ENCODE peak calls at places on chromosomes 16 and 17, in seven cellular contexts. One of them, this sample, is unnamed.

GRCh38 chr17:38663125-38663751 is 11.5 kb downstream of the EPOP start:
- DNase-seq in A549: peak
- DNase-seq in neural progenitor cell: peak
- DNase-seq in stomach: peak
- DNase-seq in HCT116: peak
- DNase-seq in gastrocnemius medialis: no peak
- DNase-seq in CD8-positive, alpha-beta T cell: no peak
- DNase-seq in this sample: peak

GRCh38 chr17:41666336-41666680 is 22.4 kb upstream of the EIF1 start:
- DNase-seq in A549: peak
- DNase-seq in neural progenitor cell: peak
- DNase-seq in stomach: no peak
- DNase-seq in HCT116: no peak
- DNase-seq in gastrocnemius medialis: no peak
- DNase-seq in CD8-positive, alpha-beta T cell: peak
- DNase-seq in this sample: no peak

GRCh38 chr17:64097196-64097936 is 32.6 kb downstream of the ERN1 start:
- DNase-seq in A549: no peak
- DNase-seq in neural progenitor cell: no peak
- DNase-seq in stomach: no peak
- DNase-seq in HCT116: no peak
- DNase-seq in gastrocnemius medialis: no peak
- DNase-seq in CD8-positive, alpha-beta T cell: no peak
- DNase-seq in this sample: no peak

GRCh38 chr17:17723354-17724261 is 42.4 kb downstream of the RAI1 start:
- DNase-seq in A549: no peak
- DNase-seq in neural progenitor cell: peak
- DNase-seq in stomach: no peak
- DNase-seq in HCT116: no peak
- DNase-seq in gastrocnemius medialis: no peak
- DNase-seq in CD8-positive, alpha-beta T cell: peak
- DNase-seq in this sample: no peak

GRCh38 chr17:72887917-72888316 is 204.6 kb downstream of the SLC39A11 start:
- DNase-seq in A549: no peak
- DNase-seq in neural progenitor cell: no peak
- DNase-seq in stomach: no peak
- DNase-seq in HCT116: no peak
- DNase-seq in gastrocnemius medialis: no peak
- DNase-seq in CD8-positive, alpha-beta T cell: no peak
- DNase-seq in this sample: no peak

GRCh38 chr16:88437367-88437964 is 15.6 kb upstream of the ZFPM1 start:
- DNase-seq in A549: peak
- DNase-seq in neural progenitor cell: peak
- DNase-seq in stomach: peak
- DNase-seq in HCT116: peak
- DNase-seq in gastrocnemius medialis: no peak
- DNase-seq in CD8-positive, alpha-beta T cell: peak
- DNase-seq in this sample: peak

GRCh38 chr16:89345663-89346150 is 128.2 kb downstream of the ZNF778 start:
- DNase-seq in A549: no peak
- DNase-seq in neural progenitor cell: no peak
- DNase-seq in stomach: peak
- DNase-seq in HCT116: no peak
- DNase-seq in gastrocnemius medialis: no peak
- DNase-seq in CD8-positive, alpha-beta T cell: no peak
- DNase-seq in this sample: peak

GRCh38 chr17:71975331-71975801 is 145.5 kb upstream of the SOX9 start:
- DNase-seq in A549: no peak
- DNase-seq in neural progenitor cell: peak
- DNase-seq in stomach: no peak
- DNase-seq in HCT116: no peak
- DNase-seq in gastrocnemius medialis: peak
- DNase-seq in CD8-positive, alpha-beta T cell: no peak
- DNase-seq in this sample: no peak

GRCh38 chr16:74944466-74944865 is 40.5 kb downstream of the WDR59 start:
- DNase-seq in A549: no peak
- DNase-seq in neural progenitor cell: no peak
- DNase-seq in stomach: no peak
- DNase-seq in HCT116: no peak
- DNase-seq in gastrocnemius medialis: no peak
- DNase-seq in CD8-positive, alpha-beta T cell: no peak
- DNase-seq in this sample: no peak

GRCh38 chr17:73639926-73640325 is 4.3 kb downstream of the SDK2 start:
- DNase-seq in A549: no peak
- DNase-seq in neural progenitor cell: no peak
- DNase-seq in stomach: peak
- DNase-seq in HCT116: no peak
- DNase-seq in gastrocnemius medialis: no peak
- DNase-seq in CD8-positive, alpha-beta T cell: no peak
- DNase-seq in this sample: no peak

GRCh38 chr17:15944720-15945492 is at the start of gene ADORA2B:
- DNase-seq in A549: peak
- DNase-seq in neural progenitor cell: peak
- DNase-seq in stomach: peak
- DNase-seq in HCT116: no peak
- DNase-seq in gastrocnemius medialis: no peak
- DNase-seq in CD8-positive, alpha-beta T cell: no peak
- DNase-seq in this sample: peak

GRCh38 chr16:27326738-27327585 is 13.2 kb downstream of the IL4R start:
- DNase-seq in A549: peak
- DNase-seq in neural progenitor cell: peak
- DNase-seq in stomach: peak
- DNase-seq in HCT116: peak
- DNase-seq in gastrocnemius medialis: peak
- DNase-seq in CD8-positive, alpha-beta T cell: peak
- DNase-seq in this sample: peak

GRCh38 chr17:65978881-65979280 is 213.1 kb downstream of the CEP112 start:
- DNase-seq in A549: no peak
- DNase-seq in neural progenitor cell: peak
- DNase-seq in stomach: no peak
- DNase-seq in HCT116: no peak
- DNase-seq in gastrocnemius medialis: no peak
- DNase-seq in CD8-positive, alpha-beta T cell: no peak
- DNase-seq in this sample: no peak

GRCh38 chr17:73336613-73337400 is 25.0 kb upstream of the CDC42EP4 start:
- DNase-seq in A549: no peak
- DNase-seq in neural progenitor cell: no peak
- DNase-seq in stomach: no peak
- DNase-seq in HCT116: no peak
- DNase-seq in gastrocnemius medialis: no peak
- DNase-seq in CD8-positive, alpha-beta T cell: no peak
- DNase-seq in this sample: no peak

GRCh38 chr16:78372302-78372701 is 272.8 kb downstream of the WWOX start:
- DNase-seq in A549: no peak
- DNase-seq in neural progenitor cell: peak
- DNase-seq in stomach: no peak
- DNase-seq in HCT116: no peak
- DNase-seq in gastrocnemius medialis: no peak
- DNase-seq in CD8-positive, alpha-beta T cell: no peak
- DNase-seq in this sample: no peak

GRCh38 chr16:84144859-84145639 is at the start of the genes DNAAF1 and HSDL1:
- DNase-seq in A549: peak
- DNase-seq in neural progenitor cell: peak
- DNase-seq in stomach: peak
- DNase-seq in HCT116: peak
- DNase-seq in gastrocnemius medialis: peak
- DNase-seq in CD8-positive, alpha-beta T cell: peak
- DNase-seq in this sample: peak

GRCh38 chr17:14428640-14429029 is 127.8 kb downstream of the HS3ST3B1 start:
- DNase-seq in A549: no peak
- DNase-seq in neural progenitor cell: no peak
- DNase-seq in stomach: no peak
- DNase-seq in HCT116: no peak
- DNase-seq in gastrocnemius medialis: no peak
- DNase-seq in CD8-positive, alpha-beta T cell: peak
- DNase-seq in this sample: no peak

GRCh38 chr17:1188812-1189211 is 9.0 kb upstream of the ABR start:
- DNase-seq in A549: no peak
- DNase-seq in neural progenitor cell: no peak
- DNase-seq in stomach: peak
- DNase-seq in HCT116: no peak
- DNase-seq in gastrocnemius medialis: peak
- DNase-seq in CD8-positive, alpha-beta T cell: no peak
- DNase-seq in this sample: peak

GRCh38 chr17:335691-336090 is 16.9 kb downstream of the RPH3AL start:
- DNase-seq in A549: no peak
- DNase-seq in neural progenitor cell: peak
- DNase-seq in stomach: no peak
- DNase-seq in HCT116: no peak
- DNase-seq in gastrocnemius medialis: no peak
- DNase-seq in CD8-positive, alpha-beta T cell: no peak
- DNase-seq in this sample: no peak

GRCh38 chr17:67974186-67974585 is 22.1 kb downstream of the C17orf58 start:
- DNase-seq in A549: no peak
- DNase-seq in neural progenitor cell: no peak
- DNase-seq in stomach: no peak
- DNase-seq in HCT116: no peak
- DNase-seq in gastrocnemius medialis: no peak
- DNase-seq in CD8-positive, alpha-beta T cell: no peak
- DNase-seq in this sample: no peak
- H3K27ac ChIP-seq in A549: no peak
- H3K27ac ChIP-seq in neural progenitor cell: peak
- H3K27ac ChIP-seq in stomach: no peak
- H3K27ac ChIP-seq in HCT116: no peak
- H3K27ac ChIP-seq in gastrocnemius medialis: no peak
- H3K27ac ChIP-seq in CD8-positive, alpha-beta T cell: no peak
- H3K27ac ChIP-seq in this sample: no peak

GRCh38 chr16:66484453-66485213 is 57.5 kb downstream of the BEAN1 start:
- DNase-seq in A549: no peak
- DNase-seq in neural progenitor cell: no peak
- DNase-seq in stomach: no peak
- DNase-seq in HCT116: no peak
- DNase-seq in gastrocnemius medialis: no peak
- DNase-seq in CD8-positive, alpha-beta T cell: no peak
- DNase-seq in this sample: no peak
- TF ChIP-seq CTCF in A549: no peak
- TF ChIP-seq CTCF in neural progenitor cell: no peak
- TF ChIP-seq CTCF in stomach: no peak
- TF ChIP-seq CTCF in HCT116: no peak
- TF ChIP-seq CTCF in gastrocnemius medialis: no peak
- TF ChIP-seq CTCF in CD8-positive, alpha-beta T cell: no peak
- TF ChIP-seq CTCF in this sample: no peak

GRCh38 chr16:73091199-73091598 is 43.3 kb upstream of the ZFHX3 start:
- DNase-seq in A549: no peak
- DNase-seq in neural progenitor cell: no peak
- DNase-seq in stomach: no peak
- DNase-seq in HCT116: no peak
- DNase-seq in gastrocnemius medialis: no peak
- DNase-seq in CD8-positive, alpha-beta T cell: no peak
- DNase-seq in this sample: no peak

GRCh38 chr16:73092236-73092781 is 44.4 kb upstream of the ZFHX3 start:
- DNase-seq in A549: no peak
- DNase-seq in neural progenitor cell: no peak
- DNase-seq in stomach: no peak
- DNase-seq in HCT116: no peak
- DNase-seq in gastrocnemius medialis: no peak
- DNase-seq in CD8-positive, alpha-beta T cell: no peak
- DNase-seq in this sample: no peak

GRCh38 chr16:73095142-73095791 is 47.3 kb upstream of the ZFHX3 start:
- DNase-seq in A549: no peak
- DNase-seq in neural progenitor cell: no peak
- DNase-seq in stomach: no peak
- DNase-seq in HCT116: no peak
- DNase-seq in gastrocnemius medialis: no peak
- DNase-seq in CD8-positive, alpha-beta T cell: no peak
- DNase-seq in this sample: no peak

GRCh38 chr16:73094371-73094770 is 46.4 kb upstream of the ZFHX3 start:
- DNase-seq in A549: no peak
- DNase-seq in neural progenitor cell: no peak
- DNase-seq in stomach: no peak
- DNase-seq in HCT116: no peak
- DNase-seq in gastrocnemius medialis: no peak
- DNase-seq in CD8-positive, alpha-beta T cell: no peak
- DNase-seq in this sample: no peak

GRCh38 chr16:73093146-73094144 is 45.5 kb upstream of the ZFHX3 start:
- DNase-seq in A549: no peak
- DNase-seq in neural progenitor cell: no peak
- DNase-seq in stomach: no peak
- DNase-seq in HCT116: no peak
- DNase-seq in gastrocnemius medialis: no peak
- DNase-seq in CD8-positive, alpha-beta T cell: no peak
- DNase-seq in this sample: no peak
- H3K27ac ChIP-seq in A549: peak
- H3K27ac ChIP-seq in neural progenitor cell: no peak
- H3K27ac ChIP-seq in stomach: no peak
- H3K27ac ChIP-seq in HCT116: no peak
- H3K27ac ChIP-seq in gastrocnemius medialis: peak
- H3K27ac ChIP-seq in CD8-positive, alpha-beta T cell: no peak
- H3K27ac ChIP-seq in this sample: no peak

GRCh38 chr16:69049146-69049545 is 56.3 kb upstream of the HAS3 start:
- DNase-seq in A549: peak
- DNase-seq in neural progenitor cell: no peak
- DNase-seq in stomach: no peak
- DNase-seq in HCT116: no peak
- DNase-seq in gastrocnemius medialis: no peak
- DNase-seq in CD8-positive, alpha-beta T cell: no peak
- DNase-seq in this sample: no peak

GRCh38 chr16:69057400-69058378 is 47.8 kb upstream of the HAS3 start:
- DNase-seq in A549: peak
- DNase-seq in neural progenitor cell: no peak
- DNase-seq in stomach: no peak
- DNase-seq in HCT116: peak
- DNase-seq in gastrocnemius medialis: no peak
- DNase-seq in CD8-positive, alpha-beta T cell: no peak
- DNase-seq in this sample: no peak

GRCh38 chr16:69055003-69055402 is 50.5 kb upstream of the HAS3 start:
- DNase-seq in A549: no peak
- DNase-seq in neural progenitor cell: no peak
- DNase-seq in stomach: no peak
- DNase-seq in HCT116: no peak
- DNase-seq in gastrocnemius medialis: no peak
- DNase-seq in CD8-positive, alpha-beta T cell: no peak
- DNase-seq in this sample: no peak
- TF ChIP-seq CTCF in A549: no peak
- TF ChIP-seq CTCF in neural progenitor cell: no peak
- TF ChIP-seq CTCF in stomach: no peak
- TF ChIP-seq CTCF in HCT116: no peak
- TF ChIP-seq CTCF in gastrocnemius medialis: no peak
- TF ChIP-seq CTCF in CD8-positive, alpha-beta T cell: no peak
- TF ChIP-seq CTCF in this sample: no peak

GRCh38 chr17:77736721-77737120 is 221.8 kb upstream of the TNRC6C start:
- DNase-seq in A549: no peak
- DNase-seq in neural progenitor cell: no peak
- DNase-seq in stomach: no peak
- DNase-seq in HCT116: no peak
- DNase-seq in gastrocnemius medialis: no peak
- DNase-seq in CD8-positive, alpha-beta T cell: no peak
- DNase-seq in this sample: no peak
- H3K27ac ChIP-seq in A549: no peak
- H3K27ac ChIP-seq in neural progenitor cell: no peak
- H3K27ac ChIP-seq in stomach: peak
- H3K27ac ChIP-seq in HCT116: no peak
- H3K27ac ChIP-seq in gastrocnemius medialis: peak
- H3K27ac ChIP-seq in CD8-positive, alpha-beta T cell: no peak
- H3K27ac ChIP-seq in this sample: no peak

GRCh38 chr16:81585785-81586184 is 141.2 kb downstream of the CMIP start:
- DNase-seq in A549: no peak
- DNase-seq in neural progenitor cell: peak
- DNase-seq in stomach: no peak
- DNase-seq in HCT116: peak
- DNase-seq in gastrocnemius medialis: no peak
- DNase-seq in CD8-positive, alpha-beta T cell: no peak
- DNase-seq in this sample: no peak
- TF ChIP-seq CTCF in A549: peak
- TF ChIP-seq CTCF in neural progenitor cell: peak
- TF ChIP-seq CTCF in stomach: no peak
- TF ChIP-seq CTCF in HCT116: peak
- TF ChIP-seq CTCF in gastrocnemius medialis: no peak
- TF ChIP-seq CTCF in CD8-positive, alpha-beta T cell: no peak
- TF ChIP-seq CTCF in this sample: peak